ENCODE peak calls at places on chromosomes 16 and 17, in nine cellular contexts. One of them, this sample, is unnamed.

GRCh38 chr17:64477849-64478248 is 19.0 kb downstream of the POLG2 start:
- DNase-seq in K562: no peak
- DNase-seq in mammary epithelial cell: no peak
- DNase-seq in MM.1S: no peak
- DNase-seq in stomach: no peak
- DNase-seq in CD8-positive, alpha-beta T cell: no peak
- DNase-seq in tibial artery: no peak
- DNase-seq in PC-9: no peak
- DNase-seq in IMR-90: peak; percentile 32
- DNase-seq in this sample: no peak

GRCh38 chr17:14547016-14547415 is 246.1 kb downstream of the HS3ST3B1 start:
- DNase-seq in K562: no peak
- DNase-seq in mammary epithelial cell: no peak
- DNase-seq in MM.1S: no peak
- DNase-seq in stomach: no peak
- DNase-seq in CD8-positive, alpha-beta T cell: no peak
- DNase-seq in tibial artery: no peak
- DNase-seq in PC-9: no peak
- DNase-seq in IMR-90: no peak
- DNase-seq in this sample: no peak

GRCh38 chr17:29615492-29616299 is 7.0 kb downstream of the CORO6 start:
- DNase-seq in K562: peak; percentile 92
- DNase-seq in mammary epithelial cell: peak; percentile 61
- DNase-seq in MM.1S: peak; percentile 91
- DNase-seq in stomach: peak; percentile 92
- DNase-seq in CD8-positive, alpha-beta T cell: peak; percentile 85
- DNase-seq in tibial artery: peak; percentile 88
- DNase-seq in PC-9: no peak
- DNase-seq in IMR-90: peak; percentile 55
- DNase-seq in this sample: peak; percentile 79

GRCh38 chr16:30551781-30552180 is 6.4 kb downstream of the ZNF764 start:
- DNase-seq in K562: no peak
- DNase-seq in mammary epithelial cell: no peak
- DNase-seq in MM.1S: no peak
- DNase-seq in stomach: no peak
- DNase-seq in CD8-positive, alpha-beta T cell: peak; percentile 69
- DNase-seq in tibial artery: no peak
- DNase-seq in PC-9: no peak
- DNase-seq in IMR-90: no peak
- DNase-seq in this sample: peak; percentile 65

GRCh38 chr17:82734987-82735866 is at the start of gene FN3K:
- DNase-seq in K562: peak; percentile 80
- DNase-seq in mammary epithelial cell: peak; percentile 29
- DNase-seq in MM.1S: no peak
- DNase-seq in stomach: peak; percentile 74
- DNase-seq in CD8-positive, alpha-beta T cell: peak; percentile 31
- DNase-seq in tibial artery: peak; percentile 47
- DNase-seq in PC-9: no peak
- DNase-seq in IMR-90: peak; percentile 85
- DNase-seq in this sample: peak; percentile 55

GRCh38 chr16:57616241-57616640 is 12.2 kb upstream of the ADGRG1 start:
- DNase-seq in K562: no peak
- DNase-seq in mammary epithelial cell: no peak
- DNase-seq in MM.1S: no peak
- DNase-seq in stomach: peak; percentile 16
- DNase-seq in CD8-positive, alpha-beta T cell: no peak
- DNase-seq in tibial artery: no peak
- DNase-seq in PC-9: no peak
- DNase-seq in IMR-90: no peak
- DNase-seq in this sample: no peak

GRCh38 chr17:17304521-17304985 is 1.4 kb downstream of the NT5M start:
- DNase-seq in K562: peak; percentile 85
- DNase-seq in mammary epithelial cell: no peak
- DNase-seq in MM.1S: peak; percentile 85
- DNase-seq in stomach: no peak
- DNase-seq in CD8-positive, alpha-beta T cell: peak; percentile 26
- DNase-seq in tibial artery: no peak
- DNase-seq in PC-9: no peak
- DNase-seq in IMR-90: no peak
- DNase-seq in this sample: no peak

GRCh38 chr16:54503436-54503835 is 216.8 kb upstream of the IRX3 start:
- DNase-seq in K562: no peak
- DNase-seq in mammary epithelial cell: no peak
- DNase-seq in MM.1S: no peak
- DNase-seq in stomach: no peak
- DNase-seq in CD8-positive, alpha-beta T cell: no peak
- DNase-seq in tibial artery: no peak
- DNase-seq in PC-9: no peak
- DNase-seq in IMR-90: no peak
- DNase-seq in this sample: no peak

GRCh38 chr16:6483634-6484033 is 849.0 kb upstream of the RBFOX1 start:
- DNase-seq in K562: no peak
- DNase-seq in mammary epithelial cell: no peak
- DNase-seq in MM.1S: no peak
- DNase-seq in stomach: no peak
- DNase-seq in CD8-positive, alpha-beta T cell: no peak
- DNase-seq in tibial artery: no peak
- DNase-seq in PC-9: no peak
- DNase-seq in IMR-90: no peak
- DNase-seq in this sample: no peak

GRCh38 chr16:71762186-71762585 is 37.7 kb upstream of the PHLPP2 start:
- DNase-seq in K562: no peak
- DNase-seq in mammary epithelial cell: peak; percentile 2
- DNase-seq in MM.1S: no peak
- DNase-seq in stomach: no peak
- DNase-seq in CD8-positive, alpha-beta T cell: no peak
- DNase-seq in tibial artery: no peak
- DNase-seq in PC-9: no peak
- DNase-seq in IMR-90: peak; percentile 57
- DNase-seq in this sample: no peak

GRCh38 chr16:79469999-79470398 is 130.5 kb downstream of the MAF start:
- DNase-seq in K562: no peak
- DNase-seq in mammary epithelial cell: no peak
- DNase-seq in MM.1S: no peak
- DNase-seq in stomach: no peak
- DNase-seq in CD8-positive, alpha-beta T cell: no peak
- DNase-seq in tibial artery: peak; percentile 41
- DNase-seq in PC-9: no peak
- DNase-seq in IMR-90: no peak
- DNase-seq in this sample: peak; percentile 29

GRCh38 chr17:332558-333322 is 19.9 kb downstream of the RPH3AL start:
- DNase-seq in K562: no peak
- DNase-seq in mammary epithelial cell: peak; percentile 80
- DNase-seq in MM.1S: no peak
- DNase-seq in stomach: no peak
- DNase-seq in CD8-positive, alpha-beta T cell: no peak
- DNase-seq in tibial artery: peak; percentile 23
- DNase-seq in PC-9: no peak
- DNase-seq in IMR-90: peak; percentile 35
- DNase-seq in this sample: no peak

GRCh38 chr17:1143573-1143972 is 36.2 kb downstream of the ABR start:
- DNase-seq in K562: no peak
- DNase-seq in mammary epithelial cell: no peak
- DNase-seq in MM.1S: no peak
- DNase-seq in stomach: no peak
- DNase-seq in CD8-positive, alpha-beta T cell: no peak
- DNase-seq in tibial artery: no peak
- DNase-seq in PC-9: no peak
- DNase-seq in IMR-90: peak; percentile 34
- DNase-seq in this sample: no peak

GRCh38 chr16:87343753-87344050 is 26.5 kb upstream of the C16orf95 start:
- DNase-seq in K562: no peak
- DNase-seq in mammary epithelial cell: no peak
- DNase-seq in MM.1S: no peak
- DNase-seq in stomach: no peak
- DNase-seq in CD8-positive, alpha-beta T cell: no peak
- DNase-seq in tibial artery: no peak
- DNase-seq in PC-9: no peak
- DNase-seq in IMR-90: no peak
- DNase-seq in this sample: no peak
- H3K36me3 ChIP-seq in K562: peaks cover 78% of the 10 kb centered on the region
- H3K36me3 ChIP-seq in mammary epithelial cell: peaks cover 20% of the 10 kb centered on the region
- H3K36me3 ChIP-seq in MM.1S: no peaks in the 10 kb centered on the region
- H3K36me3 ChIP-seq in stomach: peaks cover 85% of the 10 kb centered on the region
- H3K36me3 ChIP-seq in CD8-positive, alpha-beta T cell: peaks cover 11% of the 10 kb centered on the region
- H3K36me3 ChIP-seq in tibial artery: peaks cover 93% of the 10 kb centered on the region
- H3K36me3 ChIP-seq in PC-9: no peaks in the 10 kb centered on the region
- H3K36me3 ChIP-seq in IMR-90: peaks cover 44% of the 10 kb centered on the region
- H3K36me3 ChIP-seq in this sample: no peaks in the 10 kb centered on the region

DNA sequence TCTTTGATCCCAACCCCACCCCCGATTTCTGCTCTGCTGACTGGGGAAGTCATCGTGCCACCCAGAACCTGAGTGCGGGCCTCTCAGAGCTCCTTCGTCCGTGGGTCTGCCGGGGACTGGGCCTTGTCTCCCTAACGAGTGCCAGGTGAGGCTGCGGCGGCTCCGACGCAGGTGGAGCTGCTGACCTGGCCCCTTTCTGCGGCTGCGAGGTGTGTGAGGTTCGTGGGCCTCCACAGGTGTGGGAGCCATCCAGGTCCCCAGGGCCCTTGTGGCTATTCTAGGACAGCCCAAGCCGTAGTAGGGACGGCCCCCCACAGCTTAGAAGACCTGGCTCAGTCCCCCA is 3.0 kb downstream of the UBE2I start:
- DNase-seq in K562: no peak
- DNase-seq in mammary epithelial cell: no peak
- DNase-seq in MM.1S: no peak
- DNase-seq in stomach: no peak
- DNase-seq in CD8-positive, alpha-beta T cell: no peak
- DNase-seq in tibial artery: no peak
- DNase-seq in PC-9: no peak
- DNase-seq in IMR-90: no peak
- DNase-seq in this sample: no peak
- H3K4me3 ChIP-seq in K562: no peak overlapping the region
- H3K4me3 ChIP-seq in mammary epithelial cell: no peak overlapping the region
- H3K4me3 ChIP-seq in MM.1S: no peak overlapping the region
- H3K4me3 ChIP-seq in stomach: peak overlapping the region; percentile 97
- H3K4me3 ChIP-seq in CD8-positive, alpha-beta T cell: peak overlapping the region; percentile 86
- H3K4me3 ChIP-seq in tibial artery: peak overlapping the region; percentile 91
- H3K4me3 ChIP-seq in PC-9: no peak overlapping the region
- H3K4me3 ChIP-seq in IMR-90: no peak overlapping the region
- H3K4me3 ChIP-seq in this sample: no peak overlapping the region

GRCh38 chr17:48576479-48577309 is 1.5 kb downstream of the HOXB4 start:
- DNase-seq in K562: peak; percentile 82
- DNase-seq in mammary epithelial cell: peak; percentile 91
- DNase-seq in MM.1S: no peak
- DNase-seq in stomach: no peak
- DNase-seq in CD8-positive, alpha-beta T cell: no peak
- DNase-seq in tibial artery: no peak
- DNase-seq in PC-9: no peak
- DNase-seq in IMR-90: peak; percentile 83
- DNase-seq in this sample: no peak

GRCh38 chr17:48571826-48572417 is 6.2 kb downstream of the HOXB4 start:
- DNase-seq in K562: peak; percentile 11
- DNase-seq in mammary epithelial cell: peak; percentile 50
- DNase-seq in MM.1S: no peak
- DNase-seq in stomach: no peak
- DNase-seq in CD8-positive, alpha-beta T cell: no peak
- DNase-seq in tibial artery: no peak
- DNase-seq in PC-9: no peak
- DNase-seq in IMR-90: no peak
- DNase-seq in this sample: no peak

GRCh38 chr17:48575066-48575582 is 3.0 kb downstream of the HOXB4 start:
- DNase-seq in K562: peak; percentile 18
- DNase-seq in mammary epithelial cell: peak; percentile 51
- DNase-seq in MM.1S: no peak
- DNase-seq in stomach: no peak
- DNase-seq in CD8-positive, alpha-beta T cell: no peak
- DNase-seq in tibial artery: no peak
- DNase-seq in PC-9: no peak
- DNase-seq in IMR-90: peak; percentile 64
- DNase-seq in this sample: no peak

GRCh38 chr17:48575673-48576478 is 2.3 kb downstream of the HOXB4 start:
- DNase-seq in K562: peak; percentile 48
- DNase-seq in mammary epithelial cell: peak; percentile 61
- DNase-seq in MM.1S: peak; percentile 33
- DNase-seq in stomach: no peak
- DNase-seq in CD8-positive, alpha-beta T cell: no peak
- DNase-seq in tibial artery: no peak
- DNase-seq in PC-9: no peak
- DNase-seq in IMR-90: peak; percentile 67
- DNase-seq in this sample: no peak

DNA sequence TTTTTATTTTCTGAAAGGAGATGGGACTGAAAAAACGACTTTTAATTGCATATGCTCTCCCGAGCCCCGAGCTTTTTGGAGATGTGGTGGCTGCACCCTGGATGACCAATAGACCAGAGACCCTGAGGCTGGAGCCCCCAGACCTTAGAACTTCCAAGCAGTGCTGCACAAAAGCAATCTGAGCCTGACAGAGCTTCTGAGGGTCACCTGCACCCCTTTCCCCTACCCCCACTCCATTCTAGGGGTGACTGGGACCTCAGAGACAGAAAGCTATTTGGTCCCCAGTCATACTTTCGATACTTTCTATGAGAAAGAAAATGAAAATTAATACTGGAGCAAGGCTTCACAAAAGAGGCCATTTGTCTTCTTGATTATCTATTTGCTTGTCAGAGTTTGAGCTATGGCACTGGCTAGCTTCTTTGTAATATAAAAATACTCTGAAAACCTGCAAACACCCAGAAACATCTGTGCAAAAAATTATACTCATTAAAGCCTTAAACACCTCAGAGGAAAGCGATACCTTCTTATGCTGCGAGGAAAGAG is 3.6 kb downstream of the HOXB4 start:
- DNase-seq in K562: no peak
- DNase-seq in mammary epithelial cell: no peak
- DNase-seq in MM.1S: no peak
- DNase-seq in stomach: no peak
- DNase-seq in CD8-positive, alpha-beta T cell: no peak
- DNase-seq in tibial artery: no peak
- DNase-seq in PC-9: no peak
- DNase-seq in IMR-90: no peak
- DNase-seq in this sample: no peak
- TF ChIP-seq CTCF in K562: no peak
- TF ChIP-seq CTCF in mammary epithelial cell: no peak
- TF ChIP-seq CTCF in MM.1S: no peak
- TF ChIP-seq CTCF in stomach: no peak
- TF ChIP-seq CTCF in CD8-positive, alpha-beta T cell: no peak
- TF ChIP-seq CTCF in tibial artery: no peak
- TF ChIP-seq CTCF in PC-9: no peak
- TF ChIP-seq CTCF in IMR-90: no peak
- TF ChIP-seq CTCF in this sample: no peak

DNA sequence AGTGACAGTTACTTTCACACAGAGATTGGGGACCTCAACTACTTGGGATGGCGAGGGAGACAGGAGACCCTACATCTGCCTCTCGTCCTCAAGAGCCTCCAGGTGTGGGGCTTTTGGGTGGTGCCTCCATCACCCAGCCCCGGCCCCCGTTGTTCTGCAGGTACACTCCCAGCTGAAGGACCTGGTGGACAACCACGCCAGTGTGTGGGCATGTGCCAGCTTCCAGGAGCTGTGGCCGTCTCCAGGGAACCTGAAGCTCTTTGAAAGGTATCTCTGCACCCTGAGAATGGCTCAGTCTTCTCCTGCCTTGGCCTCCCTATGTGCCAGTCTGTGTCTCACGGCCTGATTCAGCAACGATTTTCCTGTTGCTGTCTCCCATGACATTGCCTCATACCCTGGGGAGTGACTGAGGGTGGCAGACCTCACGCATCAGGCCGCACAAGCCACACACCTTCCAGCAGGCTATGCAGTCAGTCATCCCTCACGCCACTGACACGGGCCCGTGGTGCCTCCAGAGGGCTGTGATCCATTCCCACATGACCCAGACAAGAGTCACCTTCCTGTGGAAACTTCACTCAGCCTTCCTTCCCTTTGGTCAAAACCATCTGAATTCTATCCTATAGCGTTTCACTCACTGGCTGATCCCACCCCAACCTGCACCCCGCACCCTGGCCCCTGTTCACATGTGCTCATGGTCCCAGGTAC is 3.7 kb downstream of the CCNF start:
- DNase-seq in K562: no peak
- DNase-seq in mammary epithelial cell: no peak
- DNase-seq in MM.1S: no peak
- DNase-seq in stomach: no peak
- DNase-seq in CD8-positive, alpha-beta T cell: no peak
- DNase-seq in tibial artery: no peak
- DNase-seq in PC-9: no peak
- DNase-seq in IMR-90: no peak
- DNase-seq in this sample: no peak
- H3K36me3 ChIP-seq in K562: peaks cover 70% of the 10 kb centered on the region
- H3K36me3 ChIP-seq in mammary epithelial cell: peaks cover 22% of the 10 kb centered on the region
- H3K36me3 ChIP-seq in MM.1S: peaks cover 17% of the 10 kb centered on the region
- H3K36me3 ChIP-seq in stomach: peaks cover 31% of the 10 kb centered on the region
- H3K36me3 ChIP-seq in CD8-positive, alpha-beta T cell: no peaks in the 10 kb centered on the region
- H3K36me3 ChIP-seq in tibial artery: peaks cover 28% of the 10 kb centered on the region
- H3K36me3 ChIP-seq in PC-9: peaks cover 6% of the 10 kb centered on the region
- H3K36me3 ChIP-seq in IMR-90: peaks cover 28% of the 10 kb centered on the region
- H3K36me3 ChIP-seq in this sample: no peaks in the 10 kb centered on the region

This sample was measured in lung.